ENCODE peak calls at places on chromosomes 13 and 19, in nine cellular contexts. G is A549, E is uterus, V is gastrocnemius medialis, U is ovary, K is body of pancreas, L is breast epithelium, N is stomach, W is right lobe of liver. Z is an unnamed sample. For H3K4me1, the result is how much of the 10 kb centered on the place peaks cover.

GRCh38 chr19:13420780-13421179 is 85.5 kb downstream of the CACNA1A start:
- DNase-seq in G (no peak), E (no peak), V (no peak), U (no peak), K (no peak), L (no peak), N (no peak), W (no peak), Z (no peak)

GRCh38 chr13:74675185-74675584 is 541.0 kb upstream of the KLF12 start:
- DNase-seq in G (no peak), E (no peak), V (no peak), U (no peak), K (no peak), L (no peak), N (no peak), W (no peak), Z (no peak)

GRCh38 chr19:46372901-46373572 is 26.1 kb downstream of the PPP5C start:
- DNase-seq in G (peak), E (no peak), V (no peak), U (no peak), K (no peak), L (no peak), N (no peak), W (peak), Z (no peak)

GRCh38 chr19:45171211-45171623 is 6.8 kb downstream of the TRAPPC6A start:
- DNase-seq in G (no peak), E (no peak), V (no peak), U (no peak), K (no peak), L (no peak), N (no peak), W (no peak), Z (no peak)

GRCh38 chr13:60152114-60152513 is 11.6 kb downstream of the DIAPH3 start:
- DNase-seq in G (no peak), E (no peak), V (no peak), U (no peak), K (no peak), L (no peak), N (no peak), W (no peak), Z (no peak)

GRCh38 chr13:45954861-45955595 is 97.5 kb downstream of the ZC3H13 start:
- DNase-seq in G (no peak), E (no peak), V (no peak), U (no peak), K (no peak), L (no peak), N (no peak), W (no peak), Z (no peak)

GRCh38 chr13:107421951-107422350 is 793.4 kb downstream of the LIG4 start:
- DNase-seq in G (no peak), E (no peak), V (no peak), U (no peak), K (no peak), L (no peak), N (no peak), W (no peak), Z (no peak)

GRCh38 chr19:50204811-50205675 is 1.6 kb downstream of the MYH14 start:
- DNase-seq in G (no peak), E (no peak), V (peak), U (no peak), K (peak), L (peak), N (peak), W (peak), Z (no peak)

GRCh38 chr19:16518061-16518460 is 21.9 kb downstream of the C19orf44 start:
- DNase-seq in G (no peak), E (no peak), V (no peak), U (no peak), K (no peak), L (no peak), N (no peak), W (no peak), Z (no peak)

GRCh38 chr19:29277107-29277506 is 64.2 kb upstream of the UQCRFS1 start:
- DNase-seq in G (no peak), E (no peak), V (no peak), U (no peak), K (no peak), L (no peak), N (no peak), W (no peak), Z (no peak)

GRCh38 chr13:41978007-41978406 is 17.1 kb upstream of the VWA8 start:
- DNase-seq in G (no peak), E (no peak), V (no peak), U (no peak), K (no peak), L (no peak), N (no peak), W (no peak), Z (no peak)

GRCh38 chr19:3285647-3286176 is 61.3 kb downstream of the CELF5 start:
- DNase-seq in G (peak), E (no peak), V (no peak), U (no peak), K (no peak), L (no peak), N (no peak), W (no peak), Z (no peak)

DNA sequence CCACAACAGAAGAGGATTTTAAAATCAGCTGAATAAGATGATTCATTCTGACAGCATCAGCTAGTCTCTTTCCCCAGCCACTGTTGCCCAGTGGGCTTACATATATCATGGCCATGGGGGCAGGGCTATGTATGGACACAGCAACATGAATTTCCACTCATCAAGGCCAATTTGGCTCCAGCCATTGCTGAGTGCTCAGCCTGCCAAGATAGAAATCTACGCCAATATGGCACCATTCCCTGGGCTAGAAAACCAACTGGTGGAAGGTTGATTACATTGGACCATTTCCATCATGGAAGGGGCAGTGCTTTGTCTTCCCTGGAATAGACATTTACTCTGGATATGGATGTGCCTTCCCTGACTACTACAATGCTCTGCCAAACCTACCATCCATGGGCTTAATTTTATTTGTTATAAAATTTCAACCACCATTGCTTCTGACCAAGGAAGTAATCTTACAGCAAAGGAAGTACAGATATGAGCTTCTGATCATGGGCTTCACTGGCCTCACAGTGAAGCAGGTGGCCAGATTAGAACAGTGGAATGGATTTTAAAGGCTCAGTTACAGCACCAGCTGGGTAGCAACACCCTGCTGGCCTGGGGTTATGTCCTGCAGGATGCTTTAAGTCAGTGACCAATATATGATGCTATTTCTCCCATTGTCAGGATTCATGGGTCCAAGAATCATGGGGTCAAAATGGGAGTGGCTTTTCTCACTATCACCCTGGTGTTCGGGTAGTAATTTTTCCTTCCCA is 9.8 kb upstream of the ALOX5AP start:
- DNase-seq in G (no peak), E (no peak), V (no peak), U (no peak), K (peak), L (no peak), N (no peak), W (no peak), Z (no peak)
- H3K4me1 ChIP-seq in G (under half), E (under half), V (under half), U (under half), K (under half), L (under half), N (under half), W (under half), Z (under half)

GRCh38 chr13:44921478-44921877 is 67.8 kb downstream of the NUFIP1 start:
- DNase-seq in G (no peak), E (no peak), V (no peak), U (no peak), K (no peak), L (no peak), N (no peak), W (no peak), Z (no peak)

GRCh38 chr13:44920013-44920412 is 69.3 kb downstream of the NUFIP1 start:
- DNase-seq in G (no peak), E (no peak), V (no peak), U (no peak), K (no peak), L (no peak), N (no peak), W (no peak), Z (no peak)

GRCh38 chr13:44918323-44919102 is 70.8 kb downstream of the NUFIP1 start:
- DNase-seq in G (peak), E (peak), V (peak), U (peak), K (peak), L (peak), N (peak), W (peak), Z (peak)

GRCh38 chr13:44919103-44919804 is 70.0 kb downstream of the NUFIP1 start:
- DNase-seq in G (no peak), E (no peak), V (no peak), U (no peak), K (no peak), L (no peak), N (no peak), W (no peak), Z (no peak)

GRCh38 chr13:44921931-44922758 is 67.1 kb downstream of the NUFIP1 start:
- DNase-seq in G (peak), E (peak), V (peak), U (peak), K (peak), L (peak), N (peak), W (no peak), Z (peak)
- H3K27ac ChIP-seq in G (peak), E (peak), V (peak), U (peak), K (peak), L (peak), N (peak), W (no peak), Z (peak)

DNA sequence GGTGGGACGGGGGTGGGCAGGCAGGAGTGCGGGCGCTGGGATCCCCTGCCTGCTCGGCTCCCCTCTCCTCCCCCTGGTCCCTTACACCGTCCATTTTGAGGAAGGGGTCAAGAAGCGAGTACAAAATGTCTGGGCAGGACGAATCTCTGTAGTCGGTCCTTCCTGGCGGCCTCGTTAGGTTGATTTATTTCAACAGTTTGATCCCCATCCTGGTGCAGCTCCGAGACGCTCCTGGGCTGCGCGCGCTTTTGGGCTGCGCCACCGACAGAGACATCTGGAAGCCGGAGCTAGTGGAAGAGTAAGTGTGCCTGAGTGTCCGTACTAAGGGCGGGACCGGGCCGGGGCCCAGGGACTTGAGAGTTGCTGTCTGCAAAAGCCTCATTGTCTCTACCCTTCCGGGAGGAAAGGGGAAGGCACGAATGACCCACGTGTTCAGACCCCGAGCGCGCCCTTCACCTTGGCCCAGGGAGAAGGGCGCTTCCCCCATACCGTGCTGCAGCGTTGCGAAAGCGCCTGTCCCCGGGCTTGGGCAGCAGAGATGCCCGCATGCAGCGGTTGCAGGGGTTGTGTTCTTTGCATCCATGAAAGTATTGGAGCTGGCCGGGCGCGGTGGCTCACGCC is 1.8 kb downstream of the ZNF114 start:
- DNase-seq in G (peak), E (peak), V (no peak), U (no peak), K (peak), L (no peak), N (no peak), W (no peak), Z (no peak)
- TF ChIP-seq POLR2A in G (no peak), E (no peak), V (no peak), U (no peak), K (peak), L (no peak), N (no peak), W (no peak), Z (no peak)

GRCh38 chr13:39263033-39263432 is 224.8 kb downstream of the NHLRC3 start:
- DNase-seq in G (peak), E (peak), V (no peak), U (no peak), K (peak), L (no peak), N (peak), W (no peak), Z (no peak)

GRCh38 chr13:39259371-39259770 is 221.1 kb downstream of the NHLRC3 start:
- DNase-seq in G (no peak), E (no peak), V (no peak), U (no peak), K (no peak), L (no peak), N (no peak), W (no peak), Z (no peak)

GRCh38 chr13:39253774-39254173 is 215.5 kb downstream of the NHLRC3 start:
- DNase-seq in G (no peak), E (no peak), V (no peak), U (no peak), K (no peak), L (no peak), N (no peak), W (no peak), Z (no peak)

GRCh38 chr13:39254606-39255005 is 216.3 kb downstream of the NHLRC3 start:
- DNase-seq in G (no peak), E (no peak), V (no peak), U (no peak), K (no peak), L (no peak), N (no peak), W (no peak), Z (no peak)

DNA sequence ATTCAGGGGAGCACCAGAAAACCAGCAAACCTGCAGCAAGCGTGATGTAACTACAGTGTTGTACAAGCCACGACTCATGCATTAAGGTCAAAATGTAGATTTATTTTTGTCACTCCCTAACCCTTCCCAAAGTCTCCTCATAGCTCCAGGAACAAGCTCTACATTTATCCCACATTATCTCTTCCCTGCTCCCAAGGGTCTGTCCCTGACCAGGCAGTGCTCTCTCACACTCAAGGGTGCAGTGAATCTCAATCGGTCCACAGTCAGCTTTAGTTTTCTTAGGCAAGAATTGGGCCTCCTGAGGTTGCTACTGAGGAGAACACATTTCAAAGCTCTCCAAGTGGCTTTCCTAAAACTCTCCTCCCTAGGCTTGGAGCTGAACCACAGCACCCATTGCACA is 219.4 kb downstream of the NHLRC3 start:
- DNase-seq in G (no peak), E (no peak), V (no peak), U (no peak), K (no peak), L (no peak), N (no peak), W (no peak), Z (no peak)
- H3K4me1 ChIP-seq in G (under half), E (under half), V (under half), U (under half), K (under half), L (under half), N (under half), W (under half), Z (under half)

GRCh38 chr19:40274585-40275544 is 10.3 kb downstream of the AKT2 start:
- DNase-seq in G (no peak), E (no peak), V (no peak), U (no peak), K (no peak), L (no peak), N (no peak), W (no peak), Z (no peak)

GRCh38 chr19:40270362-40271089 is 14.6 kb downstream of the AKT2 start:
- DNase-seq in G (no peak), E (no peak), V (no peak), U (no peak), K (no peak), L (no peak), N (no peak), W (no peak), Z (no peak)

GRCh38 chr19:40271706-40272105 is 13.4 kb downstream of the AKT2 start:
- DNase-seq in G (no peak), E (no peak), V (no peak), U (no peak), K (no peak), L (no peak), N (no peak), W (no peak), Z (no peak)

GRCh38 chr19:40272261-40272660 is 12.9 kb downstream of the AKT2 start:
- DNase-seq in G (no peak), E (no peak), V (no peak), U (no peak), K (no peak), L (no peak), N (no peak), W (no peak), Z (no peak)

GRCh38 chr19:40273469-40274360 is 11.4 kb downstream of the AKT2 start:
- DNase-seq in G (no peak), E (no peak), V (no peak), U (no peak), K (no peak), L (no peak), N (no peak), W (no peak), Z (no peak)
- H3K27ac ChIP-seq in G (no peak), E (no peak), V (peak), U (no peak), K (no peak), L (no peak), N (no peak), W (no peak), Z (no peak)

GRCh38 chr19:32971715-32972540 is at the start of the genes CEP89 and FAAP24:
- DNase-seq in G (peak), E (peak), V (peak), U (peak), K (peak), L (peak), N (peak), W (peak), Z (peak)
- TF ChIP-seq POLR2A in G (peak), E (no peak), V (no peak), U (no peak), K (peak), L (no peak), N (no peak), W (peak), Z (no peak)

GRCh38 chr19:1214299-1214861 is 8.8 kb downstream of the STK11 start:
- DNase-seq in G (no peak), E (no peak), V (no peak), U (no peak), K (no peak), L (no peak), N (no peak), W (peak), Z (no peak)
- H3K4me1 ChIP-seq in G (under half), E (under half), V (half or more), U (under half), K (half or more), L (under half), N (half or more), W (under half), Z (half or more)

GRCh38 chr13:39505151-39505550 is 97.8 kb downstream of the LHFPL6 start:
- DNase-seq in G (no peak), E (no peak), V (no peak), U (no peak), K (no peak), L (no peak), N (no peak), W (no peak), Z (no peak)
- H3K27ac ChIP-seq in G (no peak), E (no peak), V (no peak), U (no peak), K (no peak), L (no peak), N (no peak), W (no peak), Z (no peak)

Z was measured in esophagus muscularis mucosa.